ENCODE peak calls at places on chromosomes 5 and 9, in nine cellular contexts. N is WTC11; H is stimulated activated CD8-positive, alpha-beta memory T cell treated with anti-CD3 and anti-CD28 coated beads, Interleukin-15, amount 100 ng/mL, for 24 hours; L is EL; C is iPS-NIHi11; T is ELF-1; K is B cell; F is astrocyte of the hippocampus; S is head of caudate nucleus. D is an unnamed sample.

GRCh38 chr9:136735812-136736480 is 6.8 kb downstream of the LCN10 start:
- DNase-seq in C (no peak), S (no peak), T (no peak), F (no peak), K (no peak), L (no peak), H (no peak), N (no peak), D (no peak)

GRCh38 chr5:107466233-107466769 is 204.4 kb downstream of the EFNA5 start:
- DNase-seq in N (peak), C (peak), T (peak), S (peak), H (no peak), F (peak), K (no peak), L (peak), D (peak)

GRCh38 chr5:107147584-107147983 is 523.2 kb downstream of the EFNA5 start:
- DNase-seq in H (no peak), S (no peak), L (no peak), C (no peak), T (no peak), K (no peak), F (peak), N (no peak), D (no peak)

GRCh38 chr5:6674421-6674820 is 38.8 kb upstream of the TENT4A start:
- DNase-seq in N (no peak), K (no peak), F (no peak), H (no peak), C (no peak), S (no peak), L (no peak), T (no peak), D (no peak)

GRCh38 chr5:115930630-115931337 is 31.5 kb upstream of the LVRN start:
- DNase-seq in T (no peak), L (peak), C (no peak), H (no peak), S (no peak), F (peak), N (no peak), K (no peak), D (no peak)

GRCh38 chr9:96258967-96259366 is 43.0 kb downstream of the HSD17B3 start:
- DNase-seq in H (no peak), N (peak), L (no peak), F (no peak), C (no peak), S (no peak), K (no peak), T (no peak), D (no peak)

GRCh38 chr9:7347556-7347955 is 452.0 kb downstream of the DMAC1 start:
- DNase-seq in C (no peak), F (no peak), K (no peak), L (no peak), H (no peak), S (no peak), N (no peak), T (no peak), D (no peak)

GRCh38 chr9:19101203-19101602 is 1.5 kb downstream of the HAUS6 start:
- DNase-seq in S (no peak), K (no peak), C (no peak), N (no peak), H (no peak), T (no peak), L (no peak), F (no peak), D (no peak)

GRCh38 chr9:101832464-101832863 is 94.0 kb upstream of the GRIN3A start:
- DNase-seq in N (no peak), T (no peak), H (no peak), F (no peak), S (no peak), C (no peak), K (no peak), L (no peak), D (no peak)

GRCh38 chr9:129317179-129318011 is 139.3 kb upstream of the IER5L start:
- DNase-seq in S (no peak), C (peak), K (no peak), F (no peak), N (peak), H (no peak), L (peak), T (peak), D (peak)

GRCh38 chr9:96139592-96140251 is 162.3 kb downstream of the HSD17B3 start:
- DNase-seq in C (no peak), H (no peak), F (peak), T (no peak), S (peak), K (no peak), L (peak), N (no peak), D (peak)

GRCh38 chr9:304519-305185 is 90.0 kb downstream of the DOCK8 start:
- DNase-seq in H (no peak), T (peak), F (peak), L (no peak), C (no peak), K (no peak), N (peak), S (no peak), D (no peak)